ENCODE peak calls at places on chromosomes 12 and 14, in four cellular contexts. J, Q, K and A are unnamed samples.
A peak's percentile ranks its signal among the peaks of the same experiment; 100 is the strongest.

GRCh38 chr14:35678403-35679028 is 130.6 kb downstream of the RALGAPA1 start:
- DNase-seq in J (no peak), Q (no peak), K (no peak), A (no peak)

GRCh38 chr12:110224379-110225304 is 56.4 kb upstream of the ATP2A2 start:
- DNase-seq in J (peak; percentile 55), Q (peak; percentile 43), K (no peak), A (peak; percentile 87)

GRCh38 chr14:99563749-99564129 is 40.3 kb downstream of the CCDC85C start:
- DNase-seq in J (no peak), Q (no peak), K (no peak), A (no peak)

GRCh38 chr12:126811401-126811800 is 1455.6 kb upstream of the TMEM132C start:
- DNase-seq in J (no peak), Q (no peak), K (no peak), A (no peak)

GRCh38 chr14:104572668-104573067 is 6.9 kb upstream of the C14orf180 start:
- DNase-seq in J (no peak), Q (no peak), K (no peak), A (no peak)

GRCh38 chr12:53543539-53543938 is 36.3 kb upstream of the NPFF start:
- DNase-seq in J (peak; percentile 66), Q (peak; percentile 71), K (peak; percentile 19), A (peak; percentile 81)

GRCh38 chr14:53355581-53356112 is 202.5 kb upstream of the DDHD1 start:
- DNase-seq in J (peak; percentile 18), Q (no peak), K (peak; percentile 25), A (no peak)

GRCh38 chr14:32896979-32897723 is 41.5 kb upstream of the NPAS3 start:
- DNase-seq in J (no peak), Q (no peak), K (no peak), A (peak; percentile 55)

GRCh38 chr12:613996-614726 is 49.1 kb downstream of the NINJ2 start:
- DNase-seq in J (no peak), Q (no peak), K (no peak), A (no peak)

GRCh38 chr14:70735043-70735442 is 74.3 kb downstream of the MAP3K9 start:
- DNase-seq in J (no peak), Q (no peak), K (no peak), A (no peak)

GRCh38 chr12:44031472-44032185 is 195.7 kb downstream of the TMEM117 start:
- DNase-seq in J (no peak), Q (no peak), K (no peak), A (no peak)

GRCh38 chr14:74412753-74413152 is 13.3 kb downstream of the SYNDIG1L start:
- DNase-seq in J (no peak), Q (no peak), K (no peak), A (no peak)

GRCh38 chr12:76144253-76144564 is 59.7 kb upstream of the NAP1L1 start:
- DNase-seq in J (no peak), Q (no peak), K (peak; percentile 10), A (peak; percentile 48)

GRCh38 chr14:39988939-39989338 is 556.7 kb upstream of the FBXO33 start:
- DNase-seq in J (no peak), Q (no peak), K (no peak), A (no peak)

GRCh38 chr12:132557969-132558856 is 52.2 kb downstream of the LRCOL1 start:
- DNase-seq in J (no peak), Q (no peak), K (no peak), A (no peak)

GRCh38 chr14:21171128-21171527 is 15.3 kb upstream of the OR5AU1 start:
- DNase-seq in J (no peak), Q (no peak), K (no peak), A (no peak)

DNA sequence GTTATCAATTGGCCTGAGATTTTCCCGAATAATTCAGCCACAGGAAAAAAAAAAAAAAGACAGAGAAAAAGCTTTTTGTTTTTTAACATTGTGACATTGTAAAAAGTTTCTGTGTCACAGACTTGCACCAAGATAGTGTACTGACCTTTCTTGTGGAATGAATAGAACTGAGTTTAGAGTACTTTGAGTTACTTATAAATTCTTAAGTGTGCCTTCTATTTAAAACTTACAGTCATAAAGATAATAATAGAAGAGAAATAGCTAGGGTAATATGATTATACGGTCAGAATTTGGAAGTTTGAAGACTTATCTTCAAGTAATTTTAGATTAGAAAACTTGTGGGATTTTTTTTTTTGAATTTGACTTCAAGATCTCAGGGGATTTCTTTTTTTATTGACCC is 88.8 kb downstream of the FGD4 start:
- DNase-seq in J (no peak), Q (no peak), K (no peak), A (no peak)
- H3K4me3 ChIP-seq in J (no peak overlapping the region), Q (no peak overlapping the region), K (no peak overlapping the region), A (no peak overlapping the region)

DNA sequence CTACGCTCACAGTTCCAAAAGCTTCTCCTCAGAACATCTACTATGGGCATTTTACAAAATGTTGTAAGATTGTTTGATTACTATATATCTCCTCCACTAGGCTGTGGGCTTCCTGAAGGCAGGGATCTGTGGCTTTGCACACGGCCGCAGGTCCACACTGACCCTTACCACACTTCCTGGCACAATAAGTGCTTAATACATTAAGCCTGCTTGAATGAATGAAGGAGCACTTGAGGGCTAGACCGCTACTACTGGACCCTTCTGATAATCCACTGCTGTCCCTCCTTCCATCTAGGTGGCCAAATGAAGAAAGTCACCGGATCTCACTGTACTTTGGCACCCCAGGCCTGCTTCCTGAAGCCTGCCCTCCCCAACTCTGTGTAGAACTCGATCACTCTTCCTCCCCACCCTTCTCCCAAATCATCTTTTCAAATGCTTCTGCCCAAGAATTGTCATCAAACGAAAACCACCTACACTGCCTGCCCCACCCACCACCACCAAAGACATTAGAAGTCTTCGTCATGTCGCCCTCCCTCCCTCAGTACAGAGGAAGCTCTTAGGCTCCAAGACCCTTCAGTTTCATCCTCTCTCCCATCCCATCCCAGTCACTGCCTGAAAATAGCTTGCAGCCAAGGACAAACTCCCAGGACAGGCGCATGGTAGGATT is 596 bp upstream of the ZBTB39 start:
- DNase-seq in J (no peak), Q (no peak), K (no peak), A (no peak)
- TF ChIP-seq CTCF in J (no peak), Q (no peak), K (no peak), A (no peak)

GRCh38 chr12:103800252-103800771 is 40.7 kb downstream of the NT5DC3 start:
- DNase-seq in J (peak; percentile 53), Q (peak; percentile 12), K (peak; percentile 35), A (peak; percentile 86)
- H3K4me3 ChIP-seq in J (no peak overlapping the region), Q (no peak overlapping the region), K (peak overlapping the region; percentile 29), A (no peak overlapping the region)

GRCh38 chr12:48946206-48946605 is 11.1 kb downstream of the ARF3 start:
- DNase-seq in J (no peak), Q (no peak), K (no peak), A (peak; percentile 62)
- TF ChIP-seq CTCF in J (no peak), Q (no peak), K (no peak), A (no peak)

GRCh38 chr14:50943261-50943942 is 881 bp downstream of the PYGL start:
- DNase-seq in J (peak; percentile 78), Q (peak; percentile 11), K (peak; percentile 77), A (peak; percentile 75)
- H3K4me3 ChIP-seq in J (peak overlapping the region; percentile 74), Q (peak overlapping the region; percentile 62), K (peak overlapping the region; percentile 93), A (peak overlapping the region; percentile 75)